ENCODE peak calls at places on chromosomes 1 and 21, in seven cellular contexts. One of them, this sample, is unnamed.

GRCh38 chr1:102535829-102536505 is 539.2 kb upstream of the OLFM3 start:
- DNase-seq in nephron progenitor cell: no peak
- DNase-seq in heart left ventricle: no peak
- DNase-seq in A673: peak
- DNase-seq in ureter: no peak
- DNase-seq in NCI-H187: no peak
- DNase-seq in T-helper 22 cell: no peak
- DNase-seq in this sample: no peak

GRCh38 chr21:42063206-42063577 is 7.9 kb upstream of the UMODL1 start:
- DNase-seq in nephron progenitor cell: no peak
- DNase-seq in heart left ventricle: peak
- DNase-seq in A673: no peak
- DNase-seq in ureter: no peak
- DNase-seq in NCI-H187: no peak
- DNase-seq in T-helper 22 cell: no peak
- DNase-seq in this sample: peak

GRCh38 chr1:53278294-53278693 is 40.0 kb upstream of the MAGOH start:
- DNase-seq in nephron progenitor cell: peak
- DNase-seq in heart left ventricle: no peak
- DNase-seq in A673: peak
- DNase-seq in ureter: peak
- DNase-seq in NCI-H187: no peak
- DNase-seq in T-helper 22 cell: peak
- DNase-seq in this sample: peak

GRCh38 chr1:111948209-111949131 is 41.0 kb downstream of the KCND3 start:
- DNase-seq in nephron progenitor cell: peak
- DNase-seq in heart left ventricle: peak
- DNase-seq in A673: no peak
- DNase-seq in ureter: no peak
- DNase-seq in NCI-H187: peak
- DNase-seq in T-helper 22 cell: no peak
- DNase-seq in this sample: no peak

GRCh38 chr1:167645625-167646410 is 15.8 kb downstream of the RCSD1 start:
- DNase-seq in nephron progenitor cell: no peak
- DNase-seq in heart left ventricle: no peak
- DNase-seq in A673: no peak
- DNase-seq in ureter: no peak
- DNase-seq in NCI-H187: no peak
- DNase-seq in T-helper 22 cell: no peak
- DNase-seq in this sample: no peak

GRCh38 chr1:27563407-27564263 is 40.3 kb downstream of the AHDC1 start:
- DNase-seq in nephron progenitor cell: no peak
- DNase-seq in heart left ventricle: peak
- DNase-seq in A673: no peak
- DNase-seq in ureter: peak
- DNase-seq in NCI-H187: no peak
- DNase-seq in T-helper 22 cell: no peak
- DNase-seq in this sample: peak

GRCh38 chr1:53499257-53500183 is 40.3 kb downstream of the DMRTB1 start:
- DNase-seq in nephron progenitor cell: no peak
- DNase-seq in heart left ventricle: no peak
- DNase-seq in A673: no peak
- DNase-seq in ureter: no peak
- DNase-seq in NCI-H187: no peak
- DNase-seq in T-helper 22 cell: no peak
- DNase-seq in this sample: no peak

GRCh38 chr1:23627065-23627464 is 64.5 kb upstream of the RPL11 start:
- DNase-seq in nephron progenitor cell: no peak
- DNase-seq in heart left ventricle: no peak
- DNase-seq in A673: no peak
- DNase-seq in ureter: no peak
- DNase-seq in NCI-H187: peak
- DNase-seq in T-helper 22 cell: no peak
- DNase-seq in this sample: peak

GRCh38 chr1:89609339-89609725 is 23.6 kb upstream of the LRRC8C start:
- DNase-seq in nephron progenitor cell: no peak
- DNase-seq in heart left ventricle: no peak
- DNase-seq in A673: no peak
- DNase-seq in ureter: no peak
- DNase-seq in NCI-H187: no peak
- DNase-seq in T-helper 22 cell: no peak
- DNase-seq in this sample: no peak

GRCh38 chr1:85581138-85581801 is 709 bp downstream of the CCN1 start:
- DNase-seq in nephron progenitor cell: peak
- DNase-seq in heart left ventricle: peak
- DNase-seq in A673: peak
- DNase-seq in ureter: peak
- DNase-seq in NCI-H187: no peak
- DNase-seq in T-helper 22 cell: no peak
- DNase-seq in this sample: peak

GRCh38 chr1:113872219-113872934 is 865 bp upstream of the PTPN22 start:
- DNase-seq in nephron progenitor cell: no peak
- DNase-seq in heart left ventricle: no peak
- DNase-seq in A673: no peak
- DNase-seq in ureter: no peak
- DNase-seq in NCI-H187: no peak
- DNase-seq in T-helper 22 cell: no peak
- DNase-seq in this sample: no peak

GRCh38 chr1:18712254-18712605 is 81.6 kb downstream of the PAX7 start:
- DNase-seq in nephron progenitor cell: no peak
- DNase-seq in heart left ventricle: no peak
- DNase-seq in A673: no peak
- DNase-seq in ureter: no peak
- DNase-seq in NCI-H187: no peak
- DNase-seq in T-helper 22 cell: no peak
- DNase-seq in this sample: no peak

GRCh38 chr1:18883636-18884418 is 18.5 kb downstream of the ALDH4A1 start:
- DNase-seq in nephron progenitor cell: peak
- DNase-seq in heart left ventricle: peak
- DNase-seq in A673: peak
- DNase-seq in ureter: peak
- DNase-seq in NCI-H187: no peak
- DNase-seq in T-helper 22 cell: peak
- DNase-seq in this sample: peak

GRCh38 chr1:23167353-23168078 is 1.1 kb downstream of the LUZP1 start:
- DNase-seq in nephron progenitor cell: peak
- DNase-seq in heart left ventricle: peak
- DNase-seq in A673: peak
- DNase-seq in ureter: peak
- DNase-seq in NCI-H187: no peak
- DNase-seq in T-helper 22 cell: peak
- DNase-seq in this sample: peak

GRCh38 chr1:214967865-214968575 is 114.5 kb upstream of the KCNK2 start:
- DNase-seq in nephron progenitor cell: no peak
- DNase-seq in heart left ventricle: no peak
- DNase-seq in A673: no peak
- DNase-seq in ureter: no peak
- DNase-seq in NCI-H187: no peak
- DNase-seq in T-helper 22 cell: no peak
- DNase-seq in this sample: no peak

GRCh38 chr1:115129071-115129640 is 39.9 kb upstream of the TSPAN2 start:
- DNase-seq in nephron progenitor cell: no peak
- DNase-seq in heart left ventricle: no peak
- DNase-seq in A673: no peak
- DNase-seq in ureter: no peak
- DNase-seq in NCI-H187: no peak
- DNase-seq in T-helper 22 cell: no peak
- DNase-seq in this sample: no peak

GRCh38 chr1:84122780-84123382 is 21.2 kb upstream of the PRKACB start:
- DNase-seq in nephron progenitor cell: peak
- DNase-seq in heart left ventricle: no peak
- DNase-seq in A673: peak
- DNase-seq in ureter: no peak
- DNase-seq in NCI-H187: no peak
- DNase-seq in T-helper 22 cell: no peak
- DNase-seq in this sample: no peak

GRCh38 chr1:2258122-2258812 is 30.1 kb downstream of the SKI start:
- DNase-seq in nephron progenitor cell: no peak
- DNase-seq in heart left ventricle: peak
- DNase-seq in A673: no peak
- DNase-seq in ureter: no peak
- DNase-seq in NCI-H187: no peak
- DNase-seq in T-helper 22 cell: no peak
- DNase-seq in this sample: no peak

GRCh38 chr1:202708456-202709275 is 1.6 kb downstream of the SYT2 start:
- DNase-seq in nephron progenitor cell: no peak
- DNase-seq in heart left ventricle: no peak
- DNase-seq in A673: no peak
- DNase-seq in ureter: no peak
- DNase-seq in NCI-H187: no peak
- DNase-seq in T-helper 22 cell: no peak
- DNase-seq in this sample: no peak

GRCh38 chr1:42433324-42433860 is 22.4 kb downstream of the ZMYND12 start:
- DNase-seq in nephron progenitor cell: no peak
- DNase-seq in heart left ventricle: no peak
- DNase-seq in A673: no peak
- DNase-seq in ureter: no peak
- DNase-seq in NCI-H187: no peak
- DNase-seq in T-helper 22 cell: no peak
- DNase-seq in this sample: no peak

GRCh38 chr1:3846521-3846920 is 10.5 kb downstream of the CEP104 start:
- DNase-seq in nephron progenitor cell: no peak
- DNase-seq in heart left ventricle: no peak
- DNase-seq in A673: no peak
- DNase-seq in ureter: no peak
- DNase-seq in NCI-H187: no peak
- DNase-seq in T-helper 22 cell: no peak
- DNase-seq in this sample: no peak

GRCh38 chr1:19353596-19353995 is 41.5 kb downstream of the SLC66A1 start:
- DNase-seq in nephron progenitor cell: no peak
- DNase-seq in heart left ventricle: no peak
- DNase-seq in A673: no peak
- DNase-seq in ureter: no peak
- DNase-seq in NCI-H187: peak
- DNase-seq in T-helper 22 cell: no peak
- DNase-seq in this sample: no peak

This sample was measured in lung.